ENCODE peak calls at places on chromosomes 11 and 22, in six cellular contexts. G is mesendoderm, X is IMR-90, V is mesenchymal stem cell, S is H1, Z is neuronal stem cell. F is an unnamed sample.

GRCh38 chr11:120172921-120173705 is 35.2 kb upstream of the TRIM29 start:
- DNase-seq in V (no peak), Z (no peak), G (no peak), S (no peak), X (no peak), F (no peak)

GRCh38 chr11:125201525-125202121 is 37.1 kb downstream of the PKNOX2 start:
- DNase-seq in Z (peak; percentile 52), G (peak; percentile 62), V (no peak), S (no peak), X (peak; percentile 7), F (no peak)

GRCh38 chr11:61814958-61815789 is 1.6 kb downstream of the FADS1 start:
- DNase-seq in X (peak; percentile 95), S (peak; percentile 96), Z (peak; percentile 97), G (peak; percentile 99), V (peak; percentile 97), F (peak; percentile 100)

GRCh38 chr22:49934891-49935557 is 16.6 kb downstream of the CRELD2 start:
- DNase-seq in V (peak; percentile 66), Z (no peak), X (peak; percentile 39), S (peak; percentile 77), G (no peak), F (no peak)

GRCh38 chr11:12251651-12252560 is 125.5 kb upstream of the PARVA start:
- DNase-seq in G (no peak), S (no peak), V (no peak), Z (no peak), X (no peak), F (no peak)

GRCh38 chr11:18012314-18012905 is 437 bp downstream of the SERGEF start:
- DNase-seq in G (peak; percentile 68), Z (no peak), S (no peak), X (peak; percentile 13), V (peak; percentile 39), F (peak; percentile 11)

GRCh38 chr11:126305699-126306098 is 1.8 kb downstream of the DCPS start:
- DNase-seq in S (no peak), V (no peak), X (no peak), Z (no peak), G (no peak), F (no peak)

GRCh38 chr22:19228174-19228573 is 49.6 kb upstream of the SLC25A1 start:
- DNase-seq in G (no peak), Z (no peak), X (no peak), V (no peak), S (no peak), F (no peak)

GRCh38 chr11:108069947-108070346 is 51.4 kb upstream of the ACAT1 start:
- DNase-seq in X (peak; percentile 75), G (no peak), S (no peak), V (peak; percentile 62), Z (no peak), F (no peak)

GRCh38 chr11:95358516-95359322 is 127.7 kb upstream of the SESN3 start:
- DNase-seq in V (no peak), X (no peak), S (no peak), Z (no peak), G (peak; percentile 26), F (no peak)

GRCh38 chr11:24575392-24575791 is 78.5 kb downstream of the LUZP2 start:
- DNase-seq in V (no peak), G (no peak), X (peak; percentile 75), Z (no peak), S (no peak), F (no peak)

GRCh38 chr11:114340311-114341131 is 44.3 kb downstream of the NNMT start:
- DNase-seq in Z (peak; percentile 45), V (peak; percentile 80), X (peak; percentile 82), G (peak; percentile 88), S (peak; percentile 61), F (peak; percentile 77)

GRCh38 chr11:18106688-18107087 is 806 bp upstream of the SAAL1 start:
- DNase-seq in S (no peak), X (peak; percentile 65), V (peak; percentile 58), Z (no peak), G (no peak), F (no peak)

GRCh38 chr22:34833982-34834510 is 231.9 kb upstream of the ISX start:
- DNase-seq in V (no peak), S (no peak), G (peak; percentile 84), X (no peak), Z (no peak), F (no peak)

GRCh38 chr11:94674005-94674491 is 94.1 kb upstream of the AMOTL1 start:
- DNase-seq in V (no peak), S (peak; percentile 37), G (no peak), X (no peak), Z (no peak), F (no peak)

GRCh38 chr22:30304495-30305244 is 15.4 kb upstream of the CASTOR1 start:
- DNase-seq in X (no peak), V (no peak), S (no peak), G (no peak), Z (no peak), F (peak; percentile 40)

GRCh38 chr22:45164217-45165123 is 745 bp downstream of the NUP50 start:
- DNase-seq in V (peak; percentile 42), G (peak; percentile 39), Z (peak; percentile 12), S (peak; percentile 68), X (no peak), F (peak; percentile 42)

GRCh38 chr11:94855666-94856065 is 87.5 kb downstream of the AMOTL1 start:
- DNase-seq in V (no peak), S (no peak), Z (no peak), X (no peak), G (no peak), F (no peak)

GRCh38 chr11:66172146-66172545 is 96.3 kb upstream of the RAB1B start:
- DNase-seq in S (no peak), Z (no peak), G (no peak), V (peak; percentile 28), X (peak; percentile 86), F (peak; percentile 27)

GRCh38 chr11:64127267-64128072 is 38.4 kb downstream of the MACROD1 start:
- DNase-seq in Z (no peak), G (peak; percentile 37), S (no peak), V (no peak), X (no peak), F (no peak)

GRCh38 chr22:21917206-21917958 is 35.3 kb downstream of the PPM1F start:
- DNase-seq in X (no peak), Z (no peak), G (peak; percentile 45), V (no peak), S (no peak), F (peak; percentile 3)

GRCh38 chr11:287821-288327 is 1.1 kb upstream of the PGGHG start:
- DNase-seq in V (no peak), Z (no peak), G (no peak), X (no peak), S (peak; percentile 63), F (no peak)

GRCh38 chr11:2406878-2407410 is 6.4 kb downstream of the TSSC4 start:
- DNase-seq in G (no peak), V (no peak), S (no peak), Z (no peak), X (no peak), F (no peak)

GRCh38 chr11:2994336-2994730 is 2.2 kb upstream of the NAP1L4 start:
- DNase-seq in G (no peak), S (no peak), V (no peak), Z (no peak), X (no peak), F (no peak)

GRCh38 chr22:27267145-27267544 is 534.4 kb downstream of the MN1 start:
- DNase-seq in V (no peak), Z (no peak), X (no peak), S (no peak), G (no peak), F (no peak)

DNA sequence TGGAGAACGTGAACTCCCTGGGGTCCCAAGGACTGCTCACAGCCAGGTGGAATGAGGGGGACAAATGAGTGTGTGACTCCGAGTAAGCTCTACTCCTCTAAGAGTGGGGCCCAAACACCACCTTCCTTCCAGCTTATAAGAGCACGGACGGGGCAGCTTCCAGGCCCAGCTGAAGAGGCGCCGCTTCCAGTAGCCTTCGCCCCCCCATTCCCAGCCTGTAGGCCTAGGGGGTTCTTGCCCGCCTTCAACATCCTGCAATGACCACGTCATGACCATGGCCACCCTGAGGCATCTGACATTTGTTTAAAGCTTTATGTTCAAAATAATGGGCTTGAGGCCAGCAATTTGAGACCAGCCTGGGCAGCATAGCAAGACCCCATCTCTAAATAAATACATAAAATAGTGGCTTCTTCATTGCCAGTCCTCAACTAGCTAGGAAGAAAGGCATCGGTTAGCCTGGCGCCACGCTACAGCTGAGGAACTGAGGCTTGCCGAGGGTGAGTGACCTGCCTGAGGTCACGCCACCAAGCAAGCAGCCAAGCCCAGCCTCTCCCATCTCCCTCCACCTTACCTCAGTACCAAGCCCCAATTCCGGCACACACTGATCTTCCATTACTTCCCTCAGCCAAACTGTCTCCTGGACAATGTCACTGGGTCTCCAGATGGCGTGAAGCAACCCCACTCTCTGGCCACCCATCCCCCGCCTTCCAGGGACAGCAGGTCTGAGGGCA is 7.8 kb upstream of the TNFRSF13C start:
- DNase-seq in S (no peak), G (no peak), V (no peak), X (no peak), Z (no peak), F (no peak)
- H3K4me1 ChIP-seq in S (no peaks in the 10 kb centered on the region), G (no peaks in the 10 kb centered on the region), V (peaks cover 8% of the 10 kb centered on the region), X (peaks cover 2% of the 10 kb centered on the region), Z (peaks cover 2% of the 10 kb centered on the region), F (no peaks in the 10 kb centered on the region)

GRCh38 chr11:85459304-85459703 is 167.8 kb downstream of the DLG2 start:
- DNase-seq in G (no peak), Z (no peak), X (no peak), S (no peak), V (no peak), F (no peak)

GRCh38 chr11:85464283-85464682 is 162.9 kb downstream of the DLG2 start:
- DNase-seq in X (no peak), S (no peak), G (peak; percentile 40), V (no peak), Z (no peak), F (no peak)
- H3K36me3 ChIP-seq in X (no peaks in the 10 kb centered on the region), S (no peaks in the 10 kb centered on the region), G (no peaks in the 10 kb centered on the region), V (no peaks in the 10 kb centered on the region), Z (no peaks in the 10 kb centered on the region), F (no peaks in the 10 kb centered on the region)

DNA sequence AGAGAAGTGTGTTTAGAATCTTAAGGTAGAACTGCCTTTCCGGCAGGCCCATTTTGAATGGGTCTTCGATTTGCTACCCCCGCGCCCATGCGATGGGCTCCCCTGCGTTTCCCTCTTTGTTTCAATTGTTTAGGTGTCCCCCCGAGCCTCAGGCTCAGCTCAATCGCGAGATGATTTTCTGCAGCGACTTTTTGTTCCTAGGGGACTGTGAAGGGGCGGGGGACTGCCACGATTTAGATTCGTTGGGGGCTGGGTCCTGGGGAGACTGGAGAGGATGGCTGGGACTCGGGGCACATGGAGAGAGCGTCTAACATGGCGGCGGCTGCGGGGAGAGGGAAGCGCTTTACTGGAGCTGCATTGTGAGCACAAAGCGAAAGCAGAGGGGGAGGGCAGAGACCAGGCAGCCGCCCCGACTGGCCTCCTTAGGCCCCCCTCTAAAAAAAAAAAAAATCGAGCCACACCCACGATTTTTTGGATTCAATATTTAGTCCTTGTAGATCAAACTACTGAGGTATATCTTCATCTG is 1.7 kb downstream of the CAPRIN1 start:
- DNase-seq in G (peak; percentile 84), Z (peak; percentile 54), V (peak; percentile 87), S (peak; percentile 67), X (peak; percentile 76), F (no peak)
- H3K4ac ChIP-seq in G (peak overlapping the region; percentile 99), Z (peak overlapping the region; percentile 17), V (peak overlapping the region; percentile 97), S (peak overlapping the region; percentile 87), X (peak overlapping the region; percentile 97), F (peak overlapping the region; percentile 51)

GRCh38 chr11:128512478-128513127 is 74.8 kb downstream of the ETS1 start:
- DNase-seq in V (no peak), Z (no peak), S (no peak), X (no peak), G (no peak), F (no peak)
- H3K4me1 ChIP-seq in V (peaks cover 13% of the 10 kb centered on the region), Z (no peaks in the 10 kb centered on the region), S (no peaks in the 10 kb centered on the region), X (peaks cover 28% of the 10 kb centered on the region), G (no peaks in the 10 kb centered on the region), F (peaks cover 12% of the 10 kb centered on the region)

GRCh38 chr11:47302853-47303252 is 32.9 kb downstream of the MADD start:
- DNase-seq in Z (no peak), S (no peak), V (no peak), X (no peak), G (no peak), F (no peak)
- H3K36me3 ChIP-seq in Z (peaks cover 87% of the 10 kb centered on the region), S (no peaks in the 10 kb centered on the region), V (peaks cover 91% of the 10 kb centered on the region), X (peaks cover 30% of the 10 kb centered on the region), G (no peaks in the 10 kb centered on the region), F (peaks cover 29% of the 10 kb centered on the region)

F was measured in trophoblast cell.